ENCODE peak calls at places on chromosome 4, in six cellular contexts. One of them, this sample, is unnamed.

GRCh38 chr4:5217411-5217810 is 166.1 kb downstream of the STK32B start:
- DNase-seq in mesendoderm: no peak
- DNase-seq in effector memory CD8-positive, alpha-beta T cell: no peak
- DNase-seq in stimulated activated CD8-positive, alpha-beta memory T cell treated with anti-CD3 and anti-CD28 coated beads, Interleukin-15, amount 100 ng/mL, for 24 hours: no peak
- DNase-seq in fibroblast of the aortic adventitia: no peak
- DNase-seq in NCI-H2107: no peak
- DNase-seq in this sample: no peak

GRCh38 chr4:38242822-38243384 is 282.7 kb downstream of the PTTG2 start:
- DNase-seq in mesendoderm: peak; percentile 56
- DNase-seq in effector memory CD8-positive, alpha-beta T cell: no peak
- DNase-seq in stimulated activated CD8-positive, alpha-beta memory T cell treated with anti-CD3 and anti-CD28 coated beads, Interleukin-15, amount 100 ng/mL, for 24 hours: no peak
- DNase-seq in fibroblast of the aortic adventitia: no peak
- DNase-seq in NCI-H2107: no peak
- DNase-seq in this sample: no peak

GRCh38 chr4:137387924-137388323 is 144.4 kb downstream of the PCDH18 start:
- DNase-seq in mesendoderm: no peak
- DNase-seq in effector memory CD8-positive, alpha-beta T cell: no peak
- DNase-seq in stimulated activated CD8-positive, alpha-beta memory T cell treated with anti-CD3 and anti-CD28 coated beads, Interleukin-15, amount 100 ng/mL, for 24 hours: no peak
- DNase-seq in fibroblast of the aortic adventitia: peak; percentile 89
- DNase-seq in NCI-H2107: no peak
- DNase-seq in this sample: no peak

GRCh38 chr4:126071346-126072333 is 756.9 kb downstream of the FAT4 start:
- DNase-seq in mesendoderm: no peak
- DNase-seq in effector memory CD8-positive, alpha-beta T cell: no peak
- DNase-seq in stimulated activated CD8-positive, alpha-beta memory T cell treated with anti-CD3 and anti-CD28 coated beads, Interleukin-15, amount 100 ng/mL, for 24 hours: no peak
- DNase-seq in fibroblast of the aortic adventitia: peak; percentile 92
- DNase-seq in NCI-H2107: no peak
- DNase-seq in this sample: no peak

GRCh38 chr4:56653461-56654237 is 27.4 kb downstream of the HOPX start:
- DNase-seq in mesendoderm: no peak
- DNase-seq in effector memory CD8-positive, alpha-beta T cell: no peak
- DNase-seq in stimulated activated CD8-positive, alpha-beta memory T cell treated with anti-CD3 and anti-CD28 coated beads, Interleukin-15, amount 100 ng/mL, for 24 hours: no peak
- DNase-seq in fibroblast of the aortic adventitia: no peak
- DNase-seq in NCI-H2107: no peak
- DNase-seq in this sample: no peak

GRCh38 chr4:57110635-57111546 is 706 bp upstream of the IGFBP7 start:
- DNase-seq in mesendoderm: peak; percentile 76
- DNase-seq in effector memory CD8-positive, alpha-beta T cell: no peak
- DNase-seq in stimulated activated CD8-positive, alpha-beta memory T cell treated with anti-CD3 and anti-CD28 coated beads, Interleukin-15, amount 100 ng/mL, for 24 hours: no peak
- DNase-seq in fibroblast of the aortic adventitia: peak; percentile 79
- DNase-seq in NCI-H2107: no peak
- DNase-seq in this sample: peak; percentile 61

GRCh38 chr4:67220848-67221247 is 324.5 kb downstream of the CENPC start:
- DNase-seq in mesendoderm: no peak
- DNase-seq in effector memory CD8-positive, alpha-beta T cell: no peak
- DNase-seq in stimulated activated CD8-positive, alpha-beta memory T cell treated with anti-CD3 and anti-CD28 coated beads, Interleukin-15, amount 100 ng/mL, for 24 hours: no peak
- DNase-seq in fibroblast of the aortic adventitia: no peak
- DNase-seq in NCI-H2107: no peak
- DNase-seq in this sample: no peak

GRCh38 chr4:177442623-177443155 is 452 bp upstream of the AGA start:
- DNase-seq in mesendoderm: no peak
- DNase-seq in effector memory CD8-positive, alpha-beta T cell: no peak
- DNase-seq in stimulated activated CD8-positive, alpha-beta memory T cell treated with anti-CD3 and anti-CD28 coated beads, Interleukin-15, amount 100 ng/mL, for 24 hours: no peak
- DNase-seq in fibroblast of the aortic adventitia: no peak
- DNase-seq in NCI-H2107: no peak
- DNase-seq in this sample: no peak

GRCh38 chr4:13539047-13539720 is 5.1 kb downstream of the NKX3-2 start:
- DNase-seq in mesendoderm: no peak
- DNase-seq in effector memory CD8-positive, alpha-beta T cell: no peak
- DNase-seq in stimulated activated CD8-positive, alpha-beta memory T cell treated with anti-CD3 and anti-CD28 coated beads, Interleukin-15, amount 100 ng/mL, for 24 hours: no peak
- DNase-seq in fibroblast of the aortic adventitia: no peak
- DNase-seq in NCI-H2107: no peak
- DNase-seq in this sample: peak; percentile 78

GRCh38 chr4:77820836-77821561 is 1.8 kb upstream of the CNOT6L start:
- DNase-seq in mesendoderm: no peak
- DNase-seq in effector memory CD8-positive, alpha-beta T cell: no peak
- DNase-seq in stimulated activated CD8-positive, alpha-beta memory T cell treated with anti-CD3 and anti-CD28 coated beads, Interleukin-15, amount 100 ng/mL, for 24 hours: no peak
- DNase-seq in fibroblast of the aortic adventitia: peak; percentile 56
- DNase-seq in NCI-H2107: no peak
- DNase-seq in this sample: no peak